ENCODE peak calls at places on chromosomes 2 and 18, in four cellular contexts. One of them, this sample, is unnamed.

GRCh38 chr2:37676274-37676673 is 4.8 kb upstream of the CDC42EP3 start:
- DNase-seq in lower lobe of right lung: no peak
- DNase-seq in GM23338: peak; percentile 53
- DNase-seq in heart right ventricle: no peak
- DNase-seq in this sample: no peak

GRCh38 chr2:191158751-191159150 is 8.0 kb upstream of the STAT4 start:
- DNase-seq in lower lobe of right lung: no peak
- DNase-seq in GM23338: no peak
- DNase-seq in heart right ventricle: no peak
- DNase-seq in this sample: no peak

GRCh38 chr2:75113217-75113616 is 86.1 kb downstream of the TACR1 start:
- DNase-seq in lower lobe of right lung: no peak
- DNase-seq in GM23338: peak; percentile 20
- DNase-seq in heart right ventricle: no peak
- DNase-seq in this sample: no peak

GRCh38 chr2:80105020-80105419 is 199.5 kb downstream of the LRRTM1 start:
- DNase-seq in lower lobe of right lung: no peak
- DNase-seq in GM23338: no peak
- DNase-seq in heart right ventricle: no peak
- DNase-seq in this sample: no peak

GRCh38 chr18:38006541-38006940 is 440.9 kb upstream of the CELF4 start:
- DNase-seq in lower lobe of right lung: no peak
- DNase-seq in GM23338: no peak
- DNase-seq in heart right ventricle: no peak
- DNase-seq in this sample: no peak

GRCh38 chr2:160635488-160635887 is 141.9 kb upstream of the RBMS1 start:
- DNase-seq in lower lobe of right lung: no peak
- DNase-seq in GM23338: no peak
- DNase-seq in heart right ventricle: peak; percentile 20
- DNase-seq in this sample: no peak

GRCh38 chr2:152584301-152584700 is 133.0 kb downstream of the PRPF40A start:
- DNase-seq in lower lobe of right lung: no peak
- DNase-seq in GM23338: no peak
- DNase-seq in heart right ventricle: no peak
- DNase-seq in this sample: no peak

GRCh38 chr2:43060435-43061016 is 165.9 kb downstream of the ZFP36L2 start:
- DNase-seq in lower lobe of right lung: no peak
- DNase-seq in GM23338: no peak
- DNase-seq in heart right ventricle: no peak
- DNase-seq in this sample: no peak

GRCh38 chr2:101199153-101199810 is 48.1 kb upstream of the TBC1D8 start:
- DNase-seq in lower lobe of right lung: no peak
- DNase-seq in GM23338: no peak
- DNase-seq in heart right ventricle: no peak
- DNase-seq in this sample: no peak

GRCh38 chr2:1069847-1070246 is 119.2 kb downstream of the SNTG2 start:
- DNase-seq in lower lobe of right lung: no peak
- DNase-seq in GM23338: no peak
- DNase-seq in heart right ventricle: no peak
- DNase-seq in this sample: no peak

GRCh38 chr2:70688427-70688826 is 79.6 kb downstream of the ADD2 start:
- DNase-seq in lower lobe of right lung: no peak
- DNase-seq in GM23338: no peak
- DNase-seq in heart right ventricle: no peak
- DNase-seq in this sample: no peak

GRCh38 chr2:144256996-144257707 is 262.8 kb downstream of the ZEB2 start:
- DNase-seq in lower lobe of right lung: no peak
- DNase-seq in GM23338: no peak
- DNase-seq in heart right ventricle: no peak
- DNase-seq in this sample: no peak

GRCh38 chr18:51194604-51195003 is 2.9 kb downstream of the MEX3C start:
- DNase-seq in lower lobe of right lung: no peak
- DNase-seq in GM23338: no peak
- DNase-seq in heart right ventricle: no peak
- DNase-seq in this sample: no peak

GRCh38 chr2:215671244-215671643 is 235.4 kb upstream of the FN1 start:
- DNase-seq in lower lobe of right lung: no peak
- DNase-seq in GM23338: no peak
- DNase-seq in heart right ventricle: no peak
- DNase-seq in this sample: no peak

GRCh38 chr2:110742412-110742811 is 10.0 kb downstream of the ACOXL start:
- DNase-seq in lower lobe of right lung: no peak
- DNase-seq in GM23338: no peak
- DNase-seq in heart right ventricle: no peak
- DNase-seq in this sample: no peak

GRCh38 chr18:70288171-70288850 is 534 bp upstream of the SOCS6 start:
- DNase-seq in lower lobe of right lung: peak; percentile 58
- DNase-seq in GM23338: peak; percentile 71
- DNase-seq in heart right ventricle: peak; percentile 54
- DNase-seq in this sample: peak; percentile 64

GRCh38 chr2:14930441-14930840 is 297.9 kb downstream of the LRATD1 start:
- DNase-seq in lower lobe of right lung: no peak
- DNase-seq in GM23338: no peak
- DNase-seq in heart right ventricle: no peak
- DNase-seq in this sample: no peak

GRCh38 chr2:112679484-112679883 is 33.7 kb downstream of the SLC20A1 start:
- DNase-seq in lower lobe of right lung: no peak
- DNase-seq in GM23338: no peak
- DNase-seq in heart right ventricle: no peak
- DNase-seq in this sample: peak; percentile 72

GRCh38 chr2:95392320-95392719 is 10.2 kb upstream of the FAHD2A start:
- DNase-seq in lower lobe of right lung: no peak
- DNase-seq in GM23338: no peak
- DNase-seq in heart right ventricle: no peak
- DNase-seq in this sample: no peak

GRCh38 chr2:60149151-60149550 is 404.3 kb downstream of the BCL11A start:
- DNase-seq in lower lobe of right lung: no peak
- DNase-seq in GM23338: no peak
- DNase-seq in heart right ventricle: no peak
- DNase-seq in this sample: no peak

GRCh38 chr2:76870011-76870410 is 652.2 kb downstream of the LRRTM4 start:
- DNase-seq in lower lobe of right lung: no peak
- DNase-seq in GM23338: peak; percentile 47
- DNase-seq in heart right ventricle: no peak
- DNase-seq in this sample: no peak

GRCh38 chr2:131516011-131516410 is 11.7 kb upstream of the CCDC74A start:
- DNase-seq in lower lobe of right lung: no peak
- DNase-seq in GM23338: no peak
- DNase-seq in heart right ventricle: no peak
- DNase-seq in this sample: no peak

GRCh38 chr2:157302492-157303099 is 23.0 kb downstream of the ERMN start:
- DNase-seq in lower lobe of right lung: no peak
- DNase-seq in GM23338: peak; percentile 80
- DNase-seq in heart right ventricle: peak; percentile 8
- DNase-seq in this sample: no peak

GRCh38 chr18:37565985-37566478 is 434 bp upstream of the CELF4 start:
- DNase-seq in lower lobe of right lung: no peak
- DNase-seq in GM23338: peak; percentile 77
- DNase-seq in heart right ventricle: peak; percentile 54
- DNase-seq in this sample: peak; percentile 77

GRCh38 chr2:170436077-170436943 is 258.4 kb downstream of the MYO3B start:
- DNase-seq in lower lobe of right lung: no peak
- DNase-seq in GM23338: peak; percentile 30
- DNase-seq in heart right ventricle: no peak
- DNase-seq in this sample: no peak

GRCh38 chr18:79872423-79872822 is 74.7 kb downstream of the KCNG2 start:
- DNase-seq in lower lobe of right lung: no peak
- DNase-seq in GM23338: no peak
- DNase-seq in heart right ventricle: no peak
- DNase-seq in this sample: no peak

GRCh38 chr2:40273623-40274236 is 178.2 kb downstream of the SLC8A1 start:
- DNase-seq in lower lobe of right lung: no peak
- DNase-seq in GM23338: no peak
- DNase-seq in heart right ventricle: no peak
- DNase-seq in this sample: no peak

GRCh38 chr2:120611016-120611415 is 124.7 kb upstream of the GLI2 start:
- DNase-seq in lower lobe of right lung: no peak
- DNase-seq in GM23338: no peak
- DNase-seq in heart right ventricle: no peak
- DNase-seq in this sample: no peak

GRCh38 chr2:149330127-149331022 is at the start of gene LYPD6:
- DNase-seq in lower lobe of right lung: peak; percentile 74
- DNase-seq in GM23338: peak; percentile 89
- DNase-seq in heart right ventricle: peak; percentile 48
- DNase-seq in this sample: peak; percentile 63
- TF ChIP-seq CTCF in lower lobe of right lung: no peak
- TF ChIP-seq CTCF in GM23338: no peak
- TF ChIP-seq CTCF in heart right ventricle: no peak
- TF ChIP-seq CTCF in this sample: no peak

DNA sequence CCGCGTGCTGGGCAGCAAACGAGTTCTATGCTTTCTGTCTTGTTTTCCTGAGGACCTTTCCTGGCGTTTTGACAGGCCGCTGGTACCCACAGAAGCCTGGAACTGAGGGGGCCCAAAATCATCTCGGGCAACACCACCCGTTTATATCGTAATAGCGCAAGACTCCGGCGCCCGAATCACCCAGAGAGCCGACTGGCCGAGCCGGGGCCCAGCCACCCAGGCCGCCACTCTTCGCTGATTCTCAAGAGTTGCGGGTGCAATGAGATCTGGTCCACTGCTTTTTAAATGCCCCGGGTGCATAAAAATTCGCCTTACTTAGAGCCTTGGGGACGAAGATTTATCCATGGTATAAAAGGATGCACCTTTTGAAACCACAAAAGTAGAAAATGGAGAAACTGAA is 6.2 kb upstream of the SPATA3 start:
- DNase-seq in lower lobe of right lung: no peak
- DNase-seq in GM23338: no peak
- DNase-seq in heart right ventricle: no peak
- DNase-seq in this sample: no peak
- H3K27me3 ChIP-seq in lower lobe of right lung: peaks cover 44% of the 10 kb centered on the region
- H3K27me3 ChIP-seq in GM23338: no peaks in the 10 kb centered on the region
- H3K27me3 ChIP-seq in heart right ventricle: peaks cover 65% of the 10 kb centered on the region
- H3K27me3 ChIP-seq in this sample: no peaks in the 10 kb centered on the region

GRCh38 chr2:65351948-65352595 is 80.3 kb downstream of the SPRED2 start:
- DNase-seq in lower lobe of right lung: no peak
- DNase-seq in GM23338: no peak
- DNase-seq in heart right ventricle: no peak
- DNase-seq in this sample: no peak
- H3K4me3 ChIP-seq in lower lobe of right lung: no peak overlapping the region
- H3K4me3 ChIP-seq in GM23338: no peak overlapping the region
- H3K4me3 ChIP-seq in heart right ventricle: no peak overlapping the region
- H3K4me3 ChIP-seq in this sample: no peak overlapping the region

DNA sequence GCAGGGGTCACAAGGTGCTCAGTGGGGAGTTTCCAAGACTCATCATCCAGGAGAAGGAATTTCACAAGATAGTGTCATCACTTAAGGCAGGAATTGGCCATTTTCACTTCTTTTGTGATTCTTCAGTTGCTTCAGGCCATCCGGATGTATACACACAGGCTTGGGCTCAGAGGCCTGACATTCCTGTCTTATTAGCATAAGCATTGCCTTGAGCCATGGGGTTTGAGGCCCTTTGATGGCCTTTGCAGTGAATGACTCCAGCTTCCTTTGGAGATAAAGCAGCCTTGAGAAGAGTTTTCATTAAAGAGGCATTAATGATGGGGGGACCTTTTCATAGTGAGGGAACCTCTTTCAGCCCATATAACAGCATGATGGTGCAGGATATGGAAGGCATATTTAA is 366.0 kb upstream of the CNTNAP5 start:
- DNase-seq in lower lobe of right lung: no peak
- DNase-seq in GM23338: peak; percentile 39
- DNase-seq in heart right ventricle: no peak
- DNase-seq in this sample: no peak
- TF ChIP-seq CTCF in lower lobe of right lung: no peak
- TF ChIP-seq CTCF in GM23338: no peak
- TF ChIP-seq CTCF in heart right ventricle: no peak
- TF ChIP-seq CTCF in this sample: no peak

DNA sequence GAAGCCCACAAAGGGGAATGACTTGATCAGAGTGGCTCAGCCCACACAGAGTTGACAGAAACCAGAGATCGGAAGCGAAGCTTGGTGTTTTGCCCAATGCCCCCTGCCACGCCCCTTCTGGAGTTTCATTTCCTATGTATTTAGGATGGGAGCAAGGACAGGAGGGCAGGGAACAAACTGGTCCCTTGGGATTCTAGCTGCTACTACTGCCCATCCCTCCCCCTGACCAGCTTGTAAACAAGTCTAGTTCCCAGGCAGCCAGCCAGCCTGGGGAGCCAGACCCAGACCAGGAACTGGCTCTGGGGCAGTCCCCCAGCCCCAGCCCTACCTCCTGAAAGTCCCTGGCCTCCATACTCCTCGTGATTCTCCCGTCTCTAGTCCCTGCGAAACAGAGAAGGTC is 8.3 kb downstream of the WNT6 start:
- DNase-seq in lower lobe of right lung: no peak
- DNase-seq in GM23338: no peak
- DNase-seq in heart right ventricle: no peak
- DNase-seq in this sample: no peak
- H3K27me3 ChIP-seq in lower lobe of right lung: peaks cover 61% of the 10 kb centered on the region
- H3K27me3 ChIP-seq in GM23338: peaks cover 99% of the 10 kb centered on the region
- H3K27me3 ChIP-seq in heart right ventricle: peaks cover 90% of the 10 kb centered on the region
- H3K27me3 ChIP-seq in this sample: peaks cover 67% of the 10 kb centered on the region

GRCh38 chr2:240134466-240134865 is 1.6 kb downstream of the COPS9 start:
- DNase-seq in lower lobe of right lung: peak; percentile 24
- DNase-seq in GM23338: no peak
- DNase-seq in heart right ventricle: no peak
- DNase-seq in this sample: no peak
- H3K4me3 ChIP-seq in lower lobe of right lung: no peak overlapping the region
- H3K4me3 ChIP-seq in GM23338: peak overlapping the region; percentile 88
- H3K4me3 ChIP-seq in heart right ventricle: no peak overlapping the region
- H3K4me3 ChIP-seq in this sample: peak overlapping the region; percentile 99

GRCh38 chr18:61581578-61582204 is 248.5 kb downstream of the CDH20 start:
- DNase-seq in lower lobe of right lung: peak; percentile 79
- DNase-seq in GM23338: peak; percentile 88
- DNase-seq in heart right ventricle: peak; percentile 77
- DNase-seq in this sample: peak; percentile 77
- TF ChIP-seq CTCF in lower lobe of right lung: peak; percentile 99
- TF ChIP-seq CTCF in GM23338: peak; percentile 96
- TF ChIP-seq CTCF in heart right ventricle: peak; percentile 98
- TF ChIP-seq CTCF in this sample: peak; percentile 97

GRCh38 chr2:119222863-119223520 is 642 bp upstream of the STEAP3 start:
- DNase-seq in lower lobe of right lung: no peak
- DNase-seq in GM23338: peak; percentile 15
- DNase-seq in heart right ventricle: no peak
- DNase-seq in this sample: no peak
- H3K27me3 ChIP-seq in lower lobe of right lung: peaks cover 11% of the 10 kb centered on the region
- H3K27me3 ChIP-seq in GM23338: peaks cover 14% of the 10 kb centered on the region
- H3K27me3 ChIP-seq in heart right ventricle: no peaks in the 10 kb centered on the region
- H3K27me3 ChIP-seq in this sample: peaks cover 4% of the 10 kb centered on the region

This sample was measured in dorsolateral prefrontal cortex.